ENCODE peak calls at places on chromosomes 3 and 15, in eight cellular contexts. F, G, B, Z, M, P, J and E are unnamed samples.

GRCh38 chr3:170361711-170362110 is 4.2 kb downstream of the SKIL start:
- DNase-seq in M (no peak), P (no peak), G (no peak), B (no peak), F (no peak), J (no peak), Z (no peak), E (no peak)

GRCh38 chr15:92636950-92637481 is 18.6 kb downstream of the FAM174B start:
- DNase-seq in M (no peak), P (peak; percentile 66), G (no peak), J (no peak), B (no peak), F (no peak), Z (no peak), E (no peak)

GRCh38 chr3:69058947-69059224 is 6.8 kb upstream of the TMF1 start:
- DNase-seq in Z (no peak), F (no peak), B (no peak), M (no peak), J (no peak), P (no peak), G (no peak), E (no peak)

GRCh38 chr15:70284438-70285214 is 186.9 kb upstream of the TLE3 start:
- DNase-seq in F (no peak), M (no peak), B (no peak), P (no peak), G (no peak), J (no peak), Z (no peak), E (no peak)

GRCh38 chr15:70892912-70893560 is 410 bp downstream of the LRRC49 start:
- DNase-seq in B (no peak), M (peak; percentile 53), J (no peak), F (peak; percentile 89), P (no peak), Z (no peak), G (peak; percentile 82), E (peak; percentile 70)

GRCh38 chr15:94287794-94288246 is 56.5 kb downstream of the MCTP2 start:
- DNase-seq in G (no peak), M (no peak), P (no peak), J (no peak), B (peak; percentile 72), Z (no peak), F (no peak), E (no peak)

GRCh38 chr3:42742688-42743087 is 30.4 kb downstream of the CCDC13 start:
- DNase-seq in G (no peak), F (no peak), P (no peak), M (no peak), B (no peak), Z (no peak), J (no peak), E (no peak)

GRCh38 chr3:141921316-141921715 is 44.9 kb downstream of the ATP1B3 start:
- DNase-seq in P (no peak), Z (no peak), B (no peak), F (no peak), M (no peak), G (no peak), J (no peak), E (no peak)

GRCh38 chr3:14598143-14598569 is 53.4 kb upstream of the CCDC174 start:
- DNase-seq in P (no peak), B (peak; percentile 33), F (no peak), M (no peak), J (peak; percentile 46), Z (no peak), G (peak; percentile 50), E (peak; percentile 42)

GRCh38 chr15:41106947-41107346 is 9.1 kb downstream of the INO80 start:
- DNase-seq in F (no peak), M (no peak), J (no peak), B (no peak), P (no peak), G (no peak), Z (no peak), E (no peak)

GRCh38 chr3:189446959-189447560 is 184.1 kb upstream of the TP63 start:
- DNase-seq in B (no peak), G (no peak), J (no peak), Z (no peak), P (no peak), F (no peak), M (no peak), E (no peak)

GRCh38 chr15:66718220-66718988 is 16.4 kb downstream of the SMAD6 start:
- DNase-seq in P (no peak), G (no peak), J (no peak), Z (no peak), F (no peak), M (no peak), B (no peak), E (no peak)

GRCh38 chr15:57220220-57220619 is 156.1 kb upstream of the CGNL1 start:
- DNase-seq in J (no peak), M (peak; percentile 62), G (peak; percentile 76), P (no peak), Z (no peak), F (no peak), B (no peak), E (no peak)

GRCh38 chr15:98873441-98874218 is 134.0 kb downstream of the PGPEP1L start:
- DNase-seq in J (no peak), G (peak; percentile 77), P (no peak), B (no peak), M (peak; percentile 36), F (peak; percentile 45), Z (no peak), E (no peak)

GRCh38 chr3:114623420-114624046 is 329.7 kb downstream of the TIGIT start:
- DNase-seq in M (no peak), G (peak; percentile 38), P (no peak), Z (no peak), J (no peak), B (no peak), F (no peak), E (peak; percentile 52)

GRCh38 chr3:15979490-15979889 is 181.7 kb upstream of the ANKRD28 start:
- DNase-seq in B (no peak), P (no peak), J (no peak), F (peak; percentile 88), G (no peak), Z (no peak), M (no peak), E (no peak)

GRCh38 chr3:195453236-195453635 is 10.4 kb upstream of the ACAP2 start:
- DNase-seq in P (no peak), Z (no peak), M (no peak), F (no peak), B (no peak), J (no peak), G (no peak), E (no peak)

GRCh38 chr3:166837535-166837934 is 542.6 kb downstream of the ZBBX start:
- DNase-seq in G (peak; percentile 2), M (peak; percentile 21), Z (no peak), F (no peak), P (no peak), J (no peak), B (no peak), E (no peak)

GRCh38 chr15:48143856-48144255 is 23.1 kb downstream of the SLC24A5 start:
- DNase-seq in B (no peak), G (peak; percentile 3), M (no peak), F (no peak), P (no peak), J (no peak), Z (no peak), E (no peak)

GRCh38 chr15:98649996-98650870 is 1.9 kb downstream of the IGF1R start:
- DNase-seq in M (no peak), B (peak; percentile 37), J (peak; percentile 58), P (peak; percentile 89), F (peak; percentile 41), Z (no peak), G (peak; percentile 38), E (peak; percentile 10)

GRCh38 chr3:136624381-136624780 is 127.8 kb downstream of the STAG1 start:
- DNase-seq in B (no peak), J (no peak), Z (no peak), G (no peak), F (no peak), M (no peak), P (no peak), E (no peak)

GRCh38 chr3:104952587-104952986 is 414.1 kb upstream of the ALCAM start:
- DNase-seq in P (no peak), J (no peak), B (no peak), G (peak; percentile 86), M (peak; percentile 55), F (no peak), Z (no peak), E (no peak)

GRCh38 chr15:101489633-101490407 is at the start of gene PCSK6:
- DNase-seq in Z (no peak), P (peak; percentile 89), J (no peak), G (no peak), M (no peak), F (no peak), B (no peak), E (peak; percentile 43)

GRCh38 chr15:66165856-66166255 is 87.7 kb downstream of the MEGF11 start:
- DNase-seq in M (no peak), Z (no peak), J (no peak), G (no peak), P (no peak), B (no peak), F (no peak), E (no peak)

GRCh38 chr3:186099178-186099577 is 9.7 kb downstream of the ETV5 start:
- DNase-seq in P (no peak), G (peak; percentile 77), J (no peak), M (no peak), F (peak; percentile 92), Z (no peak), B (no peak), E (no peak)

GRCh38 chr3:73350988-73351387 is 273.8 kb downstream of the PDZRN3 start:
- DNase-seq in Z (no peak), M (no peak), B (no peak), J (no peak), G (no peak), P (no peak), F (no peak), E (no peak)

GRCh38 chr3:195005251-195005620 is 265.7 kb downstream of the XXYLT1 start:
- DNase-seq in B (no peak), M (no peak), Z (no peak), F (no peak), J (no peak), G (no peak), P (no peak), E (no peak)